ENCODE peak calls at places on chromosomes 3 and 15, in four cellular contexts. S is GM23248, D is lower lobe of right lung, M is pancreas. K is an unnamed sample.

GRCh38 chr3:59771760-59772159 is 721.9 kb upstream of the CFAP20DC start:
- DNase-seq in S (peak; percentile 91), D (no peak), M (no peak), K (no peak)

GRCh38 chr3:12840591-12841084 is 727 bp downstream of the RPL32 start:
- DNase-seq in S (peak; percentile 57), D (no peak), M (no peak), K (no peak)

GRCh38 chr3:51396401-51396800 is 5.3 kb downstream of the RBM15B start:
- DNase-seq in S (no peak), D (no peak), M (no peak), K (no peak)

GRCh38 chr3:126259411-126260391 is 79.3 kb upstream of the ALDH1L1 start:
- DNase-seq in S (peak; percentile 60), D (peak; percentile 68), M (peak; percentile 78), K (peak; percentile 64)

GRCh38 chr3:171967137-171967783 is 72.1 kb upstream of the FNDC3B start:
- DNase-seq in S (peak; percentile 91), D (no peak), M (no peak), K (peak; percentile 44)

GRCh38 chr3:47803478-47804025 is 614 bp downstream of the DHX30 start:
- DNase-seq in S (peak; percentile 27), D (no peak), M (no peak), K (no peak)

GRCh38 chr3:108250626-108251025 is 28.4 kb upstream of the IFT57 start:
- DNase-seq in S (no peak), D (no peak), M (no peak), K (no peak)

GRCh38 chr3:41640076-41640475 is 321.8 kb downstream of the ULK4 start:
- DNase-seq in S (no peak), D (no peak), M (no peak), K (no peak)

GRCh38 chr15:96052572-96053038 is 277.9 kb upstream of the NR2F2 start:
- DNase-seq in S (no peak), D (no peak), M (no peak), K (no peak)
- H3K4me1 ChIP-seq in S (peaks cover 6% of the 10 kb centered on the region), D (peaks cover 23% of the 10 kb centered on the region), M (no peaks in the 10 kb centered on the region), K (peaks cover 20% of the 10 kb centered on the region)

GRCh38 chr15:90217671-90218394 is 15.9 kb downstream of the CIB1 start:
- DNase-seq in S (no peak), D (no peak), M (no peak), K (no peak)

GRCh38 chr15:90222538-90222937 is 11.2 kb downstream of the CIB1 start:
- DNase-seq in S (no peak), D (no peak), M (no peak), K (no peak)

GRCh38 chr15:90223441-90224165 is 10.1 kb downstream of the CIB1 start:
- DNase-seq in S (no peak), D (no peak), M (no peak), K (no peak)

GRCh38 chr15:90221251-90221900 is 12.4 kb downstream of the CIB1 start:
- DNase-seq in S (peak; percentile 91), D (peak; percentile 75), M (peak; percentile 85), K (no peak)

DNA sequence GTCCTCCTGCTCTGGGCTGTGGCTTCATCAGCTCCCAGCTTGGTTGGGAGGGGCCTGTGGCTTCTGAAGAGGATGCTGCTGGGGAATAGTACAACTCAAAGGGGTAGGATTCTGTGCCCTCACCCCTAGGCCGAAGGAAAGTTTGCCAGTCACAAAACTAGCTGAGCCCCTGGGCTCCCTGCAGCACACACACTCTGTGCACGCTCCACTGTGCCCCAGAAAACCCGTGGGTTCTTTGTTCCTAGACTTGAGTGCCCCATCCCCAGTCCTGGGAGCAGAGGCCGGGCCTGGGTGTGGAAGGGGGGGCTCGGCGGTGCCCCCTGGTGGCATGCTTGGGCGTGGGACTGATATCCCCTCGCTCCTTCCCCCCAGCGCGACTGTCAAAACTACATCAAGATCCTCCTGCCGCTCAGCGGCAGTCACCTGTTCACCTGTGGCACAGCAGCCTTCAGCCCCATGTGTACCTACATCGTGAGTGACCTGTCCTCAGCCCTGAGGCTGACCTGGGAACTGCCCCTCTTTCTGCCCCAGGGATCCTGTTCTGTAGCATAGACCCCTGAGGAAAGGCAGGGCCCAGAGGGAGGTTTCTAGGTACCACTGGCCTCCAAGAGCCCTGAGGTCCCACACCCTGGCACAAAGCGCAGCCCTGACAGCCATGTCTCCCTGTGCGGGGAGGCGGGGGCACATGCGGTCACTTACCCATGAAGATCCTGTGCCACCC is 14.2 kb downstream of the CIB1 start:
- DNase-seq in S (peak; percentile 53), D (peak; percentile 69), M (peak; percentile 45), K (peak; percentile 91)
- H3K27ac ChIP-seq in S (no peak overlapping the region), D (no peak overlapping the region), M (no peak overlapping the region), K (no peak overlapping the region)

DNA sequence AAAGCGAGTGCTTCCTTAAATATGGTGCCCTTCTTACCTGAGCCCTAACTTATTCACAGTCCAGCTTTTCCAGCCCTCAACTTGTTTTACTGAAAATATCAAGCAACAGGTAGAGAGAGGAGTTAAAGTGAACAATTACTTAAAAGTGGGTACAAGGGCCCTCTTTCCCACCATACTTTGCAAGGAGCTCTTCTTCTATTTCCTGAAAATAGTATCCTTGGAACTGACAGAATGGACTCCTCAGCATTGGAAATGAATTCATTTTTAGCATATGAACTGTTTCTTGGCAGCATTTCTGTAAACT is 64.4 kb upstream of the UBE2E1 start:
- DNase-seq in S (no peak), D (no peak), M (no peak), K (no peak)
- H3K4me1 ChIP-seq in S (peaks cover 23% of the 10 kb centered on the region), D (peaks cover 28% of the 10 kb centered on the region), M (peaks cover 13% of the 10 kb centered on the region), K (peaks cover 18% of the 10 kb centered on the region)

GRCh38 chr15:101425787-101426365 is 63.6 kb downstream of the PCSK6 start:
- DNase-seq in S (no peak), D (no peak), M (no peak), K (no peak)

GRCh38 chr15:101427606-101428487 is 61.7 kb downstream of the PCSK6 start:
- DNase-seq in S (no peak), D (no peak), M (no peak), K (no peak)

GRCh38 chr15:101426761-101427333 is 62.7 kb downstream of the PCSK6 start:
- DNase-seq in S (no peak), D (no peak), M (no peak), K (no peak)

GRCh38 chr15:101428758-101429157 is 60.7 kb downstream of the PCSK6 start:
- DNase-seq in S (no peak), D (no peak), M (no peak), K (no peak)

DNA sequence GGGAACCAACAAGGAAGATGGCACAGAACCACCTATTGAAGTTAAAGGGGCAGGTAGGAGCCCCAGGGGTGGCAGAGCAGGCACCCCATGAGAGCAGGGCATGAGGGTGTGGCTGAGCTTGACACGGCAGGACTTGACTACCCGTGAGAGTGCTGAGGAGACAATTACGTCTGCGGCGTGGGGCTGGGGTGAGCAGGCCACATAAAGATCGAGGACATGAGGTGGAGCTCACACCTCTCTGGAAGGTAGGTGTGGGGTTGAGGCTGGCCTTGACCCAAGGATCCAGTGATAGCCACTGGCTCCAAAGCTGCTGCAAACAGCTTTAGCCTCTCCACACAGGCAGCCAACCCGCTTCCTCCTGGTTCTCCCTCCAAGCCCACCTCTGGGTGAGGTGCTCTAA is 64.5 kb downstream of the PCSK6 start:
- DNase-seq in S (no peak), D (no peak), M (no peak), K (no peak)
- H3K27ac ChIP-seq in S (no peak overlapping the region), D (no peak overlapping the region), M (no peak overlapping the region), K (no peak overlapping the region)

DNA sequence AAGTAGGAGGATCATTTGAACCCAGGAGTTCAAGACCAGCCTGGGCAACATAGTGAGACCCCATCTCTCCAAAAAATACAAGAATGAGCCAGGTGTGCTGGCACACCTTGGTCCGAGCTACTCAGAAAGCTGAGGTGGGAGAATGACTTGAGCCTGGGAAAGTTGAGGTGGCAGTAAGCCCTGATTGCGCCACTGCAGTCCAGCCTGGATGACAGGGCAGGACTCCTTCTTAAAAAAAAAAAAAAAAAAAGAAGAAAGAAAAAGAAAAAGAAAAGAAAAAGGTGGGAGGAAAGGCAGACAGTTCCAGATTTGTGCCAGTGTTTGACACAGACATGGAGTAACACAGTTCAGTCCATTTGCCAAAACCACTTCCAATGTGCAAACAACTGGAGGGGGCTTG is 75.7 kb downstream of the ATP10A start:
- DNase-seq in S (peak; percentile 71), D (no peak), M (no peak), K (no peak)
- H3K4me1 ChIP-seq in S (peaks cover 86% of the 10 kb centered on the region), D (peaks cover 47% of the 10 kb centered on the region), M (no peaks in the 10 kb centered on the region), K (peaks cover 34% of the 10 kb centered on the region)

DNA sequence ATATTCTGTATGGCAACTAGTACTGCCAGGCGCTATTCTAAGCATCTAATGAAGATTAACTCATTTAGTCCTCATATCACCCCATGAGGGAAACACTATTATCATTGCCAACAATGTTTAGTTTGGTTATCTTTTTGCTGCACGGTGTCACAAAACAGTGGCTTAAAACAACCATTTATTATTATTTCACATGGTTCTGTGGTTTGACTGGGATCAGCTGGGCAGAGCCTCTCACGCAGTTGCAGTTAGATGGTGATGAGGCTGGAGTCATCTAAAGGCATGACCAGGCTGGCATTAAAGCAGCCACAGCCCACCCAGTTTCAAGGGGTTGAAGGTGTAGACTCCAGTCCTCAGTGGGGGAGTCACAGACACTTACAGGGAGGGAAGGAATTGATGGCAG is 32.8 kb upstream of the RASA2 start:
- DNase-seq in S (no peak), D (no peak), M (no peak), K (no peak)
- H3K27ac ChIP-seq in S (peak overlapping the region; percentile 96), D (no peak overlapping the region), M (no peak overlapping the region), K (no peak overlapping the region)

GRCh38 chr15:81280086-81280485 is 43.9 kb downstream of the STARD5 start:
- DNase-seq in S (no peak), D (no peak), M (no peak), K (no peak)

GRCh38 chr15:81282911-81283310 is 41.0 kb downstream of the STARD5 start:
- DNase-seq in S (no peak), D (no peak), M (no peak), K (peak; percentile 49)

GRCh38 chr15:81280696-81281095 is 43.2 kb downstream of the STARD5 start:
- DNase-seq in S (no peak), D (no peak), M (no peak), K (no peak)

GRCh38 chr15:81281176-81281735 is 42.7 kb downstream of the STARD5 start:
- DNase-seq in S (no peak), D (no peak), M (no peak), K (no peak)

GRCh38 chr15:81281925-81282895 is 41.7 kb downstream of the STARD5 start:
- DNase-seq in S (no peak), D (no peak), M (no peak), K (peak; percentile 49)
- H3K4me1 ChIP-seq in S (no peaks in the 10 kb centered on the region), D (peaks cover 18% of the 10 kb centered on the region), M (no peaks in the 10 kb centered on the region), K (no peaks in the 10 kb centered on the region)

GRCh38 chr15:66456211-66456610 is 41.4 kb downstream of the SNAPC5 start:
- DNase-seq in S (no peak), D (no peak), M (no peak), K (no peak)
- H3K27ac ChIP-seq in S (no peak overlapping the region), D (no peak overlapping the region), M (no peak overlapping the region), K (no peak overlapping the region)

GRCh38 chr15:90188914-90189748 is 12.0 kb upstream of the SEMA4B start:
- DNase-seq in S (no peak), D (no peak), M (no peak), K (no peak)
- H3K4me1 ChIP-seq in S (peaks cover 4% of the 10 kb centered on the region), D (peaks cover 64% of the 10 kb centered on the region), M (peaks cover 24% of the 10 kb centered on the region), K (peaks cover 52% of the 10 kb centered on the region)

K was measured in upper lobe of left lung.